ENCODE peak calls at places on chromosomes 6 and 20, in five cellular contexts. B, Q, E, J and Y are unnamed samples.

GRCh38 chr6:39102024-39102820 is 12.8 kb downstream of the SAYSD1 start:
- DNase-seq in B (peak), Q (no peak), E (no peak), J (peak), Y (peak)

GRCh38 chr20:22312744-22313346 is 271.5 kb downstream of the FOXA2 start:
- DNase-seq in B (peak), Q (peak), E (no peak), J (peak), Y (peak)

GRCh38 chr20:41038878-41039404 is 10.3 kb downstream of the TOP1 start:
- DNase-seq in B (no peak), Q (no peak), E (no peak), J (peak), Y (no peak)

GRCh38 chr6:161169060-161169459 is 104.8 kb downstream of the AGPAT4 start:
- DNase-seq in B (no peak), Q (no peak), E (no peak), J (no peak), Y (no peak)

GRCh38 chr6:26124550-26125014 is 37.4 kb downstream of the HFE start:
- DNase-seq in B (no peak), Q (no peak), E (no peak), J (no peak), Y (no peak)

GRCh38 chr6:144580771-144581170 is 295.6 kb downstream of the UTRN start:
- DNase-seq in B (no peak), Q (no peak), E (no peak), J (no peak), Y (no peak)

GRCh38 chr6:148598690-148599089 is 148.1 kb upstream of the UST start:
- DNase-seq in B (no peak), Q (no peak), E (no peak), J (no peak), Y (no peak)

GRCh38 chr6:16982827-16983226 is 119.0 kb upstream of the STMND1 start:
- DNase-seq in B (peak), Q (no peak), E (no peak), J (no peak), Y (no peak)

GRCh38 chr6:158321960-158322359 is 9.7 kb downstream of the TULP4 start:
- DNase-seq in B (peak), Q (no peak), E (no peak), J (no peak), Y (no peak)

GRCh38 chr6:21188505-21189223 is 404.9 kb upstream of the SOX4 start:
- DNase-seq in B (no peak), Q (no peak), E (no peak), J (peak), Y (no peak)

GRCh38 chr6:33297956-33298772 is 578 bp downstream of the RGL2 start:
- DNase-seq in B (peak), Q (peak), E (no peak), J (peak), Y (peak)

GRCh38 chr6:11858439-11858838 is 79.8 kb upstream of the ADTRP start:
- DNase-seq in B (no peak), Q (no peak), E (no peak), J (no peak), Y (no peak)

GRCh38 chr6:11763460-11764249 is 14.9 kb downstream of the ADTRP start:
- DNase-seq in B (no peak), Q (no peak), E (no peak), J (no peak), Y (no peak)

GRCh38 chr20:57395111-57395959 is 4.1 kb downstream of the RBM38 start:
- DNase-seq in B (peak), Q (no peak), E (no peak), J (no peak), Y (no peak)

GRCh38 chr6:28586273-28586672 is 60.6 kb downstream of the GPX5 start:
- DNase-seq in B (no peak), Q (no peak), E (no peak), J (peak), Y (no peak)

GRCh38 chr6:52377538-52378221 is 15.7 kb downstream of the PAQR8 start:
- DNase-seq in B (no peak), Q (no peak), E (no peak), J (no peak), Y (no peak)

GRCh38 chr6:36803908-36804307 is 35.3 kb downstream of the CPNE5 start:
- DNase-seq in B (no peak), Q (no peak), E (no peak), J (no peak), Y (no peak)

DNA sequence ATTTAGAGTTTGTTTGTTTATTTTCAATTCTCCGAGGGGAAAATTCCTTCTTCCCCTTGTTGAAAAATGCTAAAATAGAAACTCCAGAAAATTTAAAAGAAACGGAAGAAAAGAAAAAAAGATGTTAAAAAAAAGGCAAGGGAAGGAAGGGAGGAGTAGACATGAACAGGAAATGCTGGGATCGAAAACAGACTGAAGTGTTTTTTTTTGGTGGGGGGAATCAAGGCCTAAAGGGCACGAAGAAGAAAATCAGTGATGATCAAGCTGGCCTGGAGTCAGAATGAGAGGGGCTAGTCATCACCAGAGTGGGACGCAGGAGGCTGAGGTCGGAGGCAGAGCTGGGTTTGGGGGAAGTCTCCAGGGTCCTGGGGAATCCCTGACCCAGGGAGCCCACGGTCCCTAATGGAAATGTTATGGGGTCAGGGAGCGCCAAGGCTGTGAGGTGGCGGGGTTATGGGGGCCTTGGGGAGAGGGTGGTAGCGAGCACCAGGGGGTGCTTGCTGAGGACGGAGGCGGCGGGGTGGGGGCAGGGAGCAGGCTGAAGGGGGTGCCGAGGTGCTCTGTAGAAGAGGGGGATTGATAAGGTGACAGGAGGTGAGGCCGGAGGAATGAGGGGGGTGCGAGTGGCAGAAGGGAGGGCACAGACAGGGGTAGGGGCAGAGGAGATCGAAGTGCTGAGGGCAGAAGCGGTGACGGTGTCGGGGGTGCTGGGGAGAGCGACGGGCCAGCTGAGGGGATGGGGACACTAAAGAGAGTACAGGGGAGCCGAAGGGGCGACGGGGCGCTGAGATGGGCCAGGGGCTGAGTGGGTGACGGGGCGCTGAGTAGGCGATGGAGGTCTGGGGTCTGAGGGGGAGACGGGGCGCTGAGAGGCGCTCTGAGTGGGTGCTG is 717 bp downstream of the ZNFX1 start:
- DNase-seq in B (no peak), Q (no peak), E (no peak), J (no peak), Y (peak)
- TF ChIP-seq MAFK in B (no peak), Q (no peak), E (no peak), J (no peak), Y (no peak)

DNA sequence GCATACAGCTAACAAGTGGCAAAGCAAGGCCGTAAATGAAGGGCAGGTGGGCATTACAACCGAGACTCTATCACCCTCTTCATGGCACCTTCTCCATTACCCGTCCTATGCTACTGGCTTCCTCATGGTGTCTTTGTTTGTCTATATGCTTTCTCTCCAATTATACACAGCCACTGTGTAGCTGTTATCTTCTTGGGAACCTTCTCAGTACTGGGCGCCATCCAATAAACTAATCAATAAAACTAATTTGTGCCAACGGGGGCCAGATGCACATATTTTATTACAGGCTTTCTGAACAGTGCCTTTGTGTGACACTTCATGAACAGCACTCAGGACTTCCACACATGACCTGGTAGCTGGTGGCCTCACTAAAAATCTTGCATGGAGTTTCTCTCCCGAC is 149.8 kb upstream of the PCSK2 start:
- DNase-seq in B (no peak), Q (no peak), E (no peak), J (no peak), Y (no peak)
- TF ChIP-seq MAFK in B (no peak), Q (no peak), E (no peak), J (no peak), Y (no peak)

DNA sequence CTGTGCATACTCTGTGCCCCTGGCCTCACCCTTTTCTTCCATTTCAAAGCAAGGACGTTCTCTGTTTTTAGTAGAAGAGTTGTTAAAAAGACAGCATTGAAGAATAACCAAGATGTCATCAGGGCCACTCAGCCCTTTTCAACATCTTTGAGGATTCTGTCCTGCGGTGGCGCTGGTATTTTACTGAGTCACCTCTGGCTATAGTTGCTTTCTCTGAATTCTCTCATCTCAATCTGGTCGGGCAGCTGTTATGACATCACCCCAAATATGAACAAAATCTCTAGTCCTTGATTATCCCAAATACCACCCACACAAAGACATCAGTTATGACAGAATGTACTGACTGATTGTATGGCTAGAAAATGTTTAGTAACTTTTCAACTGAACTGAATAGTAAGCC is 204.2 kb downstream of the GRIK2 start:
- DNase-seq in B (peak), Q (no peak), E (no peak), J (no peak), Y (no peak)
- TF ChIP-seq MAFK in B (no peak), Q (no peak), E (no peak), J (no peak), Y (no peak)

DNA sequence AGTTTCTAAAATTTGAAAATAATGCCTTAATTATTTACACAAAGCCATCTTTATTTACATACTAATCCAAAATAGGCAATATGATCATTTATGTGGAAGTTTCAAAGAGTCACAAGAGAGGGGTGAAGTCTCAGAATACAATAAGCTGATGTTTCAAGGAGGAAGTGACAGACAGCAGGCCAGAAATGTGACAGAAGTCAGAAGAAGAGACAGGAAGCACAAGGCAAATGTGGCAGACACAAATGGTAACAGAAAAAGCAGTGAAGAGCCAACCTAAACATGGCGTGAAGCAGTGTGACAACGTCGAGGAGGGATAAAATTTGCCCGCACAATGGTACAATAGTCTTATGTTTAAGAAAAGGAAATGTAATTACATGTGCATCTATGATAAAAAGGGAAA is 59.8 kb downstream of the SHPRH start:
- DNase-seq in B (no peak), Q (no peak), E (no peak), J (no peak), Y (no peak)
- TF ChIP-seq MAFK in B (no peak), Q (no peak), E (no peak), J (no peak), Y (no peak)

DNA sequence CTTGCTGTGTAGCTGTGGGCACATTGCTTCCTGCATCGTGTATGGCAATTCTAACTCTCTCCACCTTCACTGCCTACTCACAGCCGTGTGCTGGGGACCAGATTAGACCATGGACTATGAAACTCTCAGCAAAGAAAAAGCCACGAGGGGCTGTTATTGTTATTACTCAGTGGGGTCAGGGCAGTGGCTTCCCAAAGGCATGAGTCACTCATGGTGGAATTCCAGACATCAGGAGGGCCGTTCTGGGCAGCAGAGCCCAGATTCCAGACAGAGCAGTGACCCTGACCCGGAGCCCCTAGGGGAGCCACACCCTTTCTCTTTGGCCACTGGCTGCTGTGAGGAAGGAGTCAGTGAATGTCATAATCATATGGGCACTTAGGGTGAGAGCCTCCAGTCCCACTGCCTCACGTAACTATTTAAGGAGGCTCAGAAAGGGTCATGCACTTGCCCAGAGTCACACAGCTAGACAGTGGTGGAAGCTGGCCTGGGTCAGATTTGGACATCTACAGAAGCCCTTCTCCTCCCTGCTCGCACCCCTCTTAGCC is 22.2 kb upstream of the CCN5 start:
- DNase-seq in B (peak), Q (peak), E (peak), J (peak), Y (no peak)
- TF ChIP-seq MAFK in B (no peak), Q (peak), E (no peak), J (no peak), Y (no peak)

GRCh38 chr6:108133594-108134179 is 32.1 kb upstream of the NR2E1 start:
- DNase-seq in B (peak), Q (peak), E (peak), J (peak), Y (peak)
- TF ChIP-seq MAFK in B (no peak), Q (no peak), E (no peak), J (no peak), Y (no peak)

GRCh38 chr6:159772196-159772595 is 10.4 kb downstream of the ACAT2 start:
- DNase-seq in B (no peak), Q (no peak), E (no peak), J (no peak), Y (no peak)
- TF ChIP-seq MAFK in B (no peak), Q (no peak), E (no peak), J (no peak), Y (no peak)